ENCODE peak calls at places on chromosomes 4 and X, in seven cellular contexts. P is left kidney; U is GM04504; X is stimulated activated CD4-positive, alpha-beta T cell treated with anti-CD3 and anti-CD28 coated beads, Interleukin-1b, Interleukin-23, amount 100 ng/mL, for 24 hours; M is coronary artery; R is hypothalamus; E is BE2C. H is an unnamed sample.

GRCh38 chr4:27059446-27059845 is 198.8 kb downstream of the STIM2 start:
- DNase-seq in R (no peak), M (no peak), U (no peak), P (no peak), X (no peak), E (no peak), H (no peak)

GRCh38 chr4:110087116-110087708 is 111.2 kb downstream of the ELOVL6 start:
- DNase-seq in R (no peak), X (no peak), E (no peak), P (peak), U (peak), M (no peak), H (peak)

GRCh38 chr4:53717064-53717549 is 125.8 kb upstream of the LNX1 start:
- DNase-seq in R (no peak), E (no peak), P (no peak), X (no peak), U (no peak), M (no peak), H (no peak)

GRCh38 chrX:106728337-106728736 is 1.8 kb downstream of the RNF128 start:
- DNase-seq in P (no peak), X (no peak), E (no peak), R (no peak), U (no peak), M (no peak), H (peak)

GRCh38 chrX:24838624-24839023 is 144.9 kb downstream of the POLA1 start:
- DNase-seq in P (peak), U (peak), R (no peak), E (peak), X (no peak), M (no peak), H (peak)

GRCh38 chr4:24643774-24644520 is 59.6 kb upstream of the DHX15 start:
- DNase-seq in U (no peak), X (no peak), P (no peak), R (no peak), E (no peak), M (no peak), H (peak)

GRCh38 chrX:107711521-107712041 is 64.0 kb downstream of the TSC22D3 start:
- DNase-seq in P (no peak), R (no peak), E (no peak), M (peak), U (no peak), X (no peak), H (no peak)

GRCh38 chr4:155079866-155080265 is 128.6 kb upstream of the NPY2R start:
- DNase-seq in E (no peak), P (no peak), X (no peak), M (no peak), R (no peak), U (no peak), H (peak)

GRCh38 chr4:38469410-38469809 is 194.6 kb upstream of the KLF3 start:
- DNase-seq in P (no peak), U (no peak), M (no peak), R (no peak), X (no peak), E (no peak), H (no peak)